ENCODE peak calls at places on chromosomes 2 and 18, in six cellular contexts. One of them, this sample, is unnamed.

GRCh38 chr2:200377774-200378336 is 71.4 kb downstream of the SPATS2L start:
- DNase-seq in neuronal stem cell: no peak
- DNase-seq in mesenchymal stem cell: no peak
- DNase-seq in mesendoderm: peak; percentile 60
- DNase-seq in H9: no peak
- DNase-seq in IMR-90: no peak
- DNase-seq in this sample: no peak

GRCh38 chr2:239261796-239262475 is 138.9 kb downstream of the HDAC4 start:
- DNase-seq in H9: no peak
- DNase-seq in mesendoderm: no peak
- DNase-seq in IMR-90: no peak
- DNase-seq in neuronal stem cell: no peak
- DNase-seq in mesenchymal stem cell: no peak
- DNase-seq in this sample: no peak

GRCh38 chr18:41373612-41374011 is 581.4 kb upstream of the PIK3C3 start:
- DNase-seq in mesenchymal stem cell: no peak
- DNase-seq in IMR-90: no peak
- DNase-seq in neuronal stem cell: no peak
- DNase-seq in H9: no peak
- DNase-seq in mesendoderm: no peak
- DNase-seq in this sample: no peak

GRCh38 chr18:24659837-24660720 is 199.6 kb downstream of the HRH4 start:
- DNase-seq in mesenchymal stem cell: no peak
- DNase-seq in neuronal stem cell: no peak
- DNase-seq in H9: no peak
- DNase-seq in IMR-90: peak; percentile 18
- DNase-seq in mesendoderm: no peak
- DNase-seq in this sample: no peak

GRCh38 chr2:17869128-17869527 is 9.3 kb upstream of the KCNS3 start:
- DNase-seq in neuronal stem cell: no peak
- DNase-seq in H9: no peak
- DNase-seq in IMR-90: peak; percentile 16
- DNase-seq in mesendoderm: no peak
- DNase-seq in mesenchymal stem cell: no peak
- DNase-seq in this sample: no peak

GRCh38 chr18:22627506-22627905 is 209.8 kb upstream of the CTAGE1 start:
- DNase-seq in mesenchymal stem cell: no peak
- DNase-seq in IMR-90: no peak
- DNase-seq in H9: no peak
- DNase-seq in mesendoderm: no peak
- DNase-seq in neuronal stem cell: no peak
- DNase-seq in this sample: no peak

GRCh38 chr18:32771169-32771751 is 1.6 kb downstream of the KLHL14 start:
- DNase-seq in IMR-90: no peak
- DNase-seq in mesendoderm: peak; percentile 67
- DNase-seq in neuronal stem cell: no peak
- DNase-seq in H9: peak; percentile 45
- DNase-seq in mesenchymal stem cell: peak; percentile 41
- DNase-seq in this sample: peak; percentile 68

GRCh38 chr2:201228912-201229290 is 31.4 kb upstream of the CASP8 start:
- DNase-seq in IMR-90: no peak
- DNase-seq in neuronal stem cell: no peak
- DNase-seq in H9: no peak
- DNase-seq in mesendoderm: no peak
- DNase-seq in mesenchymal stem cell: no peak
- DNase-seq in this sample: no peak

GRCh38 chr2:173136614-173137013 is 61.0 kb downstream of the MAP3K20 start:
- DNase-seq in neuronal stem cell: no peak
- DNase-seq in IMR-90: no peak
- DNase-seq in mesenchymal stem cell: no peak
- DNase-seq in H9: no peak
- DNase-seq in mesendoderm: no peak
- DNase-seq in this sample: no peak

GRCh38 chr2:128607981-128608506 is 289.4 kb upstream of the HS6ST1 start:
- DNase-seq in mesendoderm: no peak
- DNase-seq in IMR-90: no peak
- DNase-seq in neuronal stem cell: no peak
- DNase-seq in H9: no peak
- DNase-seq in mesenchymal stem cell: no peak
- DNase-seq in this sample: no peak

GRCh38 chr2:128549646-128550260 is 231.1 kb upstream of the HS6ST1 start:
- DNase-seq in mesendoderm: no peak
- DNase-seq in IMR-90: no peak
- DNase-seq in H9: no peak
- DNase-seq in mesenchymal stem cell: peak; percentile 42
- DNase-seq in neuronal stem cell: no peak
- DNase-seq in this sample: no peak

GRCh38 chr2:66537001-66537400 is 102.1 kb downstream of the MEIS1 start:
- DNase-seq in mesenchymal stem cell: no peak
- DNase-seq in H9: no peak
- DNase-seq in neuronal stem cell: peak; percentile 20
- DNase-seq in mesendoderm: peak; percentile 64
- DNase-seq in IMR-90: no peak
- DNase-seq in this sample: no peak

GRCh38 chr2:157155992-157156391 is 101.5 kb upstream of the GALNT5 start:
- DNase-seq in mesendoderm: no peak
- DNase-seq in neuronal stem cell: no peak
- DNase-seq in mesenchymal stem cell: no peak
- DNase-seq in H9: no peak
- DNase-seq in IMR-90: no peak
- DNase-seq in this sample: no peak

GRCh38 chr18:3012306-3012919 is 531 bp downstream of the LPIN2 start:
- DNase-seq in mesendoderm: peak; percentile 33
- DNase-seq in H9: peak; percentile 50
- DNase-seq in IMR-90: peak; percentile 20
- DNase-seq in neuronal stem cell: no peak
- DNase-seq in mesenchymal stem cell: peak; percentile 42
- DNase-seq in this sample: no peak

GRCh38 chr2:64975232-64975791 is 13.9 kb upstream of the SLC1A4 start:
- DNase-seq in mesendoderm: peak; percentile 95
- DNase-seq in neuronal stem cell: no peak
- DNase-seq in mesenchymal stem cell: peak; percentile 69
- DNase-seq in IMR-90: peak; percentile 84
- DNase-seq in H9: no peak
- DNase-seq in this sample: no peak

GRCh38 chr2:147488472-147488871 is 356.4 kb upstream of the ACVR2A start:
- DNase-seq in mesendoderm: peak; percentile 74
- DNase-seq in IMR-90: no peak
- DNase-seq in neuronal stem cell: no peak
- DNase-seq in mesenchymal stem cell: no peak
- DNase-seq in H9: no peak
- DNase-seq in this sample: no peak

GRCh38 chr18:47519277-47519676 is 267.8 kb upstream of the SKOR2 start:
- DNase-seq in neuronal stem cell: no peak
- DNase-seq in mesenchymal stem cell: no peak
- DNase-seq in IMR-90: no peak
- DNase-seq in H9: no peak
- DNase-seq in mesendoderm: no peak
- DNase-seq in this sample: no peak

GRCh38 chr18:36993068-36993467 is 164.1 kb downstream of the KIAA1328 start:
- DNase-seq in neuronal stem cell: no peak
- DNase-seq in H9: no peak
- DNase-seq in IMR-90: peak; percentile 61
- DNase-seq in mesenchymal stem cell: peak; percentile 69
- DNase-seq in mesendoderm: no peak
- DNase-seq in this sample: no peak

GRCh38 chr2:32750880-32751279 is 123.0 kb downstream of the TTC27 start:
- DNase-seq in mesenchymal stem cell: no peak
- DNase-seq in mesendoderm: no peak
- DNase-seq in neuronal stem cell: no peak
- DNase-seq in IMR-90: peak; percentile 39
- DNase-seq in H9: no peak
- DNase-seq in this sample: no peak

GRCh38 chr2:135791418-135792190 is 45.4 kb downstream of the LCT start:
- DNase-seq in mesenchymal stem cell: peak; percentile 22
- DNase-seq in IMR-90: peak; percentile 50
- DNase-seq in H9: no peak
- DNase-seq in neuronal stem cell: no peak
- DNase-seq in mesendoderm: no peak
- DNase-seq in this sample: no peak

GRCh38 chr2:142957143-142957542 is 79.7 kb downstream of the KYNU start:
- DNase-seq in neuronal stem cell: no peak
- DNase-seq in H9: no peak
- DNase-seq in mesendoderm: no peak
- DNase-seq in mesenchymal stem cell: no peak
- DNase-seq in IMR-90: no peak
- DNase-seq in this sample: no peak

GRCh38 chr2:69693472-69694450 is 48.2 kb upstream of the ANXA4 start:
- DNase-seq in H9: no peak
- DNase-seq in neuronal stem cell: no peak
- DNase-seq in mesenchymal stem cell: no peak
- DNase-seq in mesendoderm: no peak
- DNase-seq in IMR-90: no peak
- DNase-seq in this sample: no peak

GRCh38 chr2:96924775-96925747 is 55.2 kb upstream of the SEMA4C start:
- DNase-seq in IMR-90: no peak
- DNase-seq in neuronal stem cell: no peak
- DNase-seq in H9: no peak
- DNase-seq in mesendoderm: no peak
- DNase-seq in mesenchymal stem cell: no peak
- DNase-seq in this sample: no peak

GRCh38 chr2:127530245-127531132 is 4.2 kb upstream of the IWS1 start:
- DNase-seq in H9: no peak
- DNase-seq in neuronal stem cell: no peak
- DNase-seq in mesendoderm: peak; percentile 52
- DNase-seq in mesenchymal stem cell: peak; percentile 32
- DNase-seq in IMR-90: no peak
- DNase-seq in this sample: no peak
- H3K23ac ChIP-seq in H9: no peak overlapping the region
- H3K23ac ChIP-seq in neuronal stem cell: no peak overlapping the region
- H3K23ac ChIP-seq in mesendoderm: no peak overlapping the region
- H3K23ac ChIP-seq in mesenchymal stem cell: no peak overlapping the region
- H3K23ac ChIP-seq in IMR-90: no peak overlapping the region
- H3K23ac ChIP-seq in this sample: no peak overlapping the region

GRCh38 chr18:50083708-50084107 is 111.2 kb downstream of the MYO5B start:
- DNase-seq in neuronal stem cell: no peak
- DNase-seq in H9: no peak
- DNase-seq in mesenchymal stem cell: no peak
- DNase-seq in mesendoderm: no peak
- DNase-seq in IMR-90: no peak
- DNase-seq in this sample: no peak
- H3K23ac ChIP-seq in neuronal stem cell: no peak overlapping the region
- H3K23ac ChIP-seq in H9: no peak overlapping the region
- H3K23ac ChIP-seq in mesenchymal stem cell: no peak overlapping the region
- H3K23ac ChIP-seq in mesendoderm: no peak overlapping the region
- H3K23ac ChIP-seq in IMR-90: no peak overlapping the region
- H3K23ac ChIP-seq in this sample: no peak overlapping the region

GRCh38 chr2:121260370-121261154 is 24.4 kb downstream of the TFCP2L1 start:
- DNase-seq in mesendoderm: no peak
- DNase-seq in H9: no peak
- DNase-seq in neuronal stem cell: no peak
- DNase-seq in mesenchymal stem cell: no peak
- DNase-seq in IMR-90: no peak
- DNase-seq in this sample: no peak

GRCh38 chr2:121266543-121267106 is 18.4 kb downstream of the TFCP2L1 start:
- DNase-seq in IMR-90: no peak
- DNase-seq in mesendoderm: no peak
- DNase-seq in mesenchymal stem cell: no peak
- DNase-seq in H9: no peak
- DNase-seq in neuronal stem cell: no peak
- DNase-seq in this sample: no peak

DNA sequence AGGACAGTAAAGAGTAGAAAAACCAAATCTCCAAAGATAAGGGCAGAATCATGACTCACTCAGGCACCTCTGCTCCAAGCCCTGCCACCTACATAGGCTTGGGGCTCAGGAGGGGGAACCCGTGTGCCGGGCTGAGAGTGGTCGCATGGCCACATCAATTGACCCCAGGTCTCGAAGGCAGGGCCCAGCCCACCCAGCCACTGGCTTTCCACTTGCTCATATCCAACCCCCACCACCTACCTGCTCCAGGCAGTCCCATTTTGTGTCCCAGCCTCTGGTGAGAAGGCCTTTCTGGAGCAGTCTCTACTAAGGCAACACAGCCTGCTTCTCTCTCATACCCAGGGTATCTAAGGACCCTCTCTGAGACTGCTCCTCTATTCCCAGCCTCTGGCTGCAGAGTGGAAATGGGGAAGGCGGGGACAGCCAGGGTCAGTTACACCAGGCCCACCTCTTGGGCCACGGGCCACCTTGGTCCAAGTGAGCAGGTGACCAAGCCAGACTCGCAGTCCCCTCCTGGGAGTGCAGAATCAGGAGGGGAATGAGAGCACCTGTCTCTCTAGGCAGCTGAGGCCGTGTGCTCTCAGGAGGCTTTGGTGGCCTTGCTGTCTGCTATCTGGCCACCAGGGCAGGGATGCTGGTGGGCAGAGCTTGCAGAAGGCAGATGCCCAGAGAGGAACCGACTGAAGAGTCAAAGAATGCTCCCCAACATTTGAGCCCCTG is 20.8 kb downstream of the TFCP2L1 start:
- DNase-seq in neuronal stem cell: no peak
- DNase-seq in mesendoderm: no peak
- DNase-seq in IMR-90: no peak
- DNase-seq in H9: no peak
- DNase-seq in mesenchymal stem cell: no peak
- DNase-seq in this sample: no peak
- H3K23ac ChIP-seq in neuronal stem cell: peak overlapping the region; percentile 31
- H3K23ac ChIP-seq in mesendoderm: no peak overlapping the region
- H3K23ac ChIP-seq in IMR-90: no peak overlapping the region
- H3K23ac ChIP-seq in H9: no peak overlapping the region
- H3K23ac ChIP-seq in mesenchymal stem cell: no peak overlapping the region
- H3K23ac ChIP-seq in this sample: no peak overlapping the region

GRCh38 chr18:9740076-9740475 is 32.0 kb downstream of the RAB31 start:
- DNase-seq in H9: no peak
- DNase-seq in mesendoderm: no peak
- DNase-seq in mesenchymal stem cell: no peak
- DNase-seq in neuronal stem cell: no peak
- DNase-seq in IMR-90: no peak
- DNase-seq in this sample: no peak

GRCh38 chr18:9741461-9741820 is 33.3 kb downstream of the RAB31 start:
- DNase-seq in IMR-90: no peak
- DNase-seq in H9: no peak
- DNase-seq in mesendoderm: no peak
- DNase-seq in mesenchymal stem cell: no peak
- DNase-seq in neuronal stem cell: no peak
- DNase-seq in this sample: no peak

GRCh38 chr18:9741821-9742541 is 33.9 kb downstream of the RAB31 start:
- DNase-seq in IMR-90: no peak
- DNase-seq in mesendoderm: peak; percentile 91
- DNase-seq in H9: peak; percentile 81
- DNase-seq in neuronal stem cell: no peak
- DNase-seq in mesenchymal stem cell: peak; percentile 85
- DNase-seq in this sample: no peak

GRCh38 chr18:9743200-9744016 is 35.3 kb downstream of the RAB31 start:
- DNase-seq in mesendoderm: peak; percentile 94
- DNase-seq in H9: peak; percentile 85
- DNase-seq in neuronal stem cell: no peak
- DNase-seq in mesenchymal stem cell: peak; percentile 98
- DNase-seq in IMR-90: peak; percentile 98
- DNase-seq in this sample: peak; percentile 49

DNA sequence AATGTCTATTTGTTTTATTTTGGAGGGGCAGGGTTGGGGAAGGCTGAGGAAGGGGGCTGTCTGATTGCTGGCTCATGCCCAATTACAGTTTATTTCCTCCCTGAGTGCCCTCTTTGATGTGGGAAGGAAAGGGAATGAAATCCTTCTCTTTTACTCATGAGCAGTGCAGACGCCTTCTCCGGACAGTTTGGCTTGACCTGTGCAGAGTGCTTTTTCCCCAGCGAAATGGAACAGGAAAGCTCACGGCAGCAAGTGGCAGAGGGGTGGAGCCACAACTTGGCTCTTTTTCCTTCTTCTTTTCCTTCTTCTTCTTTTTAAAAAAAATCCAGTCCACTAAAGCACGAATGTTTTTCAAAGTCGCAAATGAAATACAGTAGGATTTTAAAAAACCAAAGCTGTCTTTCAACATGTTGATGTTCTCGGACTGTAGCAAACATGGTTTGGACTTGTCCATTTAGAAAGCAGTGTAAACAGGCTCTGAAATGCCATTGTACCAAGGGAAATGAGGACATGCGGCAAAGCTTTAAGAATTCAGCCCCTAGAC is 34.6 kb downstream of the RAB31 start:
- DNase-seq in H9: no peak
- DNase-seq in neuronal stem cell: no peak
- DNase-seq in mesendoderm: peak; percentile 39
- DNase-seq in IMR-90: peak; percentile 36
- DNase-seq in mesenchymal stem cell: peak; percentile 87
- DNase-seq in this sample: no peak
- H3K23ac ChIP-seq in H9: no peak overlapping the region
- H3K23ac ChIP-seq in neuronal stem cell: no peak overlapping the region
- H3K23ac ChIP-seq in mesendoderm: no peak overlapping the region
- H3K23ac ChIP-seq in IMR-90: peak overlapping the region; percentile 73
- H3K23ac ChIP-seq in mesenchymal stem cell: no peak overlapping the region
- H3K23ac ChIP-seq in this sample: no peak overlapping the region

This sample was measured in H1.